ENCODE peak calls at places on chromosomes 6 and 20, in four cellular contexts. U is GM12865, V is GM23338, C is foreskin fibroblast. S is an unnamed sample.

GRCh38 chr6:39891976-39892375 is 42.3 kb downstream of the MOCS1 start:
- DNase-seq in U (no peak), V (no peak), C (peak), S (peak)

GRCh38 chr6:98986216-98986615 is 38.5 kb upstream of the FBXL4 start:
- DNase-seq in U (no peak), V (no peak), C (no peak), S (no peak)

GRCh38 chr6:165484178-165484889 is 174.9 kb upstream of the C6orf118 start:
- DNase-seq in U (peak), V (peak), C (no peak), S (no peak)

GRCh38 chr6:11833626-11834592 is 55.3 kb upstream of the ADTRP start:
- DNase-seq in U (peak), V (peak), C (no peak), S (no peak)

GRCh38 chr6:26270903-26271639 is 93.9 kb upstream of the BTN3A2 start:
- DNase-seq in U (peak), V (peak), C (peak), S (peak)

GRCh38 chr6:95431637-95432228 is 145.6 kb upstream of the MANEA start:
- DNase-seq in U (peak), V (peak), C (peak), S (peak)

GRCh38 chr6:32075781-32076494 is 33.2 kb downstream of the TNXB start:
- DNase-seq in U (no peak), V (no peak), C (no peak), S (no peak)

GRCh38 chr6:131765081-131765852 is 42.6 kb upstream of the ENPP1 start:
- DNase-seq in U (no peak), V (no peak), C (peak), S (peak)

GRCh38 chr6:34062815-34063214 is 83.1 kb downstream of the GRM4 start:
- DNase-seq in U (no peak), V (peak), C (no peak), S (no peak)

GRCh38 chr20:50798650-50799049 is 3.8 kb downstream of the BCAS4 start:
- DNase-seq in U (peak), V (no peak), C (peak), S (no peak)

GRCh38 chr6:168109171-168109570 is 30.2 kb upstream of the FRMD1 start:
- DNase-seq in U (no peak), V (no peak), C (no peak), S (no peak)

GRCh38 chr6:129516787-129517186 is 193.2 kb downstream of the ARHGAP18 start:
- DNase-seq in U (no peak), V (no peak), C (no peak), S (no peak)

GRCh38 chr20:63857751-63858392 is 3.4 kb upstream of the ABHD16B start:
- DNase-seq in U (no peak), V (no peak), C (peak), S (no peak)

GRCh38 chr20:2470051-2470431 is 548 bp downstream of the SNRPB start:
- DNase-seq in U (peak), V (peak), C (peak), S (no peak)

GRCh38 chr6:15386756-15387112 is 140.9 kb downstream of the JARID2 start:
- DNase-seq in U (no peak), V (no peak), C (peak), S (no peak)

GRCh38 chr6:36544228-36544627 is 3.1 kb downstream of the STK38 start:
- DNase-seq in U (peak), V (no peak), C (peak), S (no peak)

GRCh38 chr20:35618372-35619131 is 2.9 kb downstream of the SPAG4 start:
- DNase-seq in U (peak), V (peak), C (peak), S (no peak)

GRCh38 chr20:50693001-50693400 is 1.7 kb upstream of the RIPOR3 start:
- DNase-seq in U (no peak), V (no peak), C (peak), S (no peak)

GRCh38 chr6:53009511-53009910 is 14.4 kb upstream of the GSTA4 start:
- DNase-seq in U (no peak), V (no peak), C (no peak), S (no peak)

GRCh38 chr20:37385659-37386504 is 39.9 kb downstream of the SRC start:
- DNase-seq in U (no peak), V (no peak), C (no peak), S (no peak)

GRCh38 chr20:60210779-60211617 is 252.8 kb downstream of the CDH26 start:
- DNase-seq in U (peak), V (peak), C (peak), S (no peak)

GRCh38 chr6:74259931-74260330 is 563.9 kb downstream of the CD109 start:
- DNase-seq in U (no peak), V (no peak), C (no peak), S (no peak)

GRCh38 chr20:56187791-56188190 is 60.7 kb upstream of the MC3R start:
- DNase-seq in U (no peak), V (no peak), C (peak), S (no peak)

GRCh38 chr20:21137078-21137477 is 11.2 kb downstream of the KIZ start:
- DNase-seq in U (no peak), V (no peak), C (no peak), S (no peak)

GRCh38 chr6:127402890-127403617 is 56.1 kb downstream of the KIAA0408 start:
- DNase-seq in U (peak), V (no peak), C (peak), S (no peak)

DNA sequence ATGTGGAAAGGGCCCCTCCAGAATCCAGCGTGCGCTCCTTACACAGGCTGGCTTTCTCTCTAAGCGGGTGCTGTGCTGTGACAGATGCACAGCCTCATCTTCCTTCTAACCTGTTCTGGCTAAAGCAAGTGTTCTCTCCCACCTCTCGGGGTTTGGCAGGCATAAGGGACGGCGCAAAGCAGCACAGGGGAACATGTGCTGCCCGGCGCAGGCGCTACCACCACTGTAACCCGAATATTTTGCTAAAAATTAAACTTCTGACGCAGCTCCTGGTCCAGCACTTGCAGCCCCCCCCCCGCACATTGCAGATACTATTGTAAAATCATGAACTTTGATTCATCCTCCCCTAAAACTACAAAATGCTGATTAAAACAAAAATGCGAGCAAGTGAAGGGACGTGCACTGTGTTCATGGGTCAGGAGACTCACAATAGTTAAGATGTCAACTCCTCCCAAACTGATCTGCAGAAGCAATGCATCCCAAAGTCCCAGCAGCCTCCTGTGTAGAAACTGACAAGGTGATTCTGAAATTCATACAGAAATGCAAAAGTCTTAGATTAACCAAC is 43.0 kb downstream of the TAF4 start:
- DNase-seq in U (no peak), V (no peak), C (no peak), S (no peak)
- H3K4me3 ChIP-seq in U (no peak), V (no peak), C (no peak), S (no peak)

GRCh38 chr6:77123527-77123926 is 339.8 kb downstream of the HTR1B start:
- DNase-seq in U (no peak), V (no peak), C (no peak), S (no peak)

DNA sequence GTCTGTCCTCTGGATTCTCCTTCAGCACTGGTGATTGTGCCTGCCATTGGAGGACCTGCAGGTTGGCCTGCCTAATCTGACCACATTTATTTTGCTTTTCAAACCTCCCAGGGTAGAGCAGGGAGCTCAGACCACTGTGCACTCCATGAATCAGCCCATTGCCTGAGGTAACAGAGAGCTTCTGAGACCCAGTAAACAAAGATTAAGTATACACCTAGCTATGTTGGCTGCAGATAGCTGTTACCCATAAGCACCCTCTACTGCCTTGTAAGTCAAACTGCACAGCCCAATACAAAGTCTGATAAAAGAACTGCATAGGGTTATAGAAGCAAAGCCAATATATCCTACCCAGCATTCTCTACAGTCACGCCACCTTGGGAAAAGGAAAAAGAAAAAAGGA is 338.7 kb downstream of the HTR1B start:
- DNase-seq in U (peak), V (no peak), C (peak), S (peak)
- TF ChIP-seq CTCF in U (no peak), V (peak), C (peak), S (peak)

GRCh38 chr6:107246249-107246971 is 131.1 kb upstream of the BEND3 start:
- DNase-seq in U (no peak), V (no peak), C (no peak), S (no peak)
- H3K4me3 ChIP-seq in U (no peak), V (no peak), C (no peak), S (no peak)

GRCh38 chr6:68919537-68919936 is 284.5 kb downstream of the ADGRB3 start:
- DNase-seq in U (no peak), V (no peak), C (no peak), S (no peak)
- TF ChIP-seq CTCF in U (no peak), V (no peak), C (no peak), S (no peak)

GRCh38 chr6:159982726-159983506 is 14.0 kb downstream of the IGF2R start:
- DNase-seq in U (no peak), V (no peak), C (peak), S (no peak)

GRCh38 chr6:159981591-159982245 is 12.8 kb downstream of the IGF2R start:
- DNase-seq in U (peak), V (no peak), C (peak), S (no peak)

GRCh38 chr6:159979136-159979874 is 10.4 kb downstream of the IGF2R start:
- DNase-seq in U (peak), V (no peak), C (peak), S (no peak)

GRCh38 chr6:159980474-159980873 is 11.6 kb downstream of the IGF2R start:
- DNase-seq in U (no peak), V (no peak), C (no peak), S (no peak)

GRCh38 chr6:159981171-159981571 is 12.3 kb downstream of the IGF2R start:
- DNase-seq in U (no peak), V (no peak), C (no peak), S (no peak)
- H3K4me3 ChIP-seq in U (peak), V (no peak), C (no peak), S (no peak)

GRCh38 chr6:140052757-140053729 is 678.6 kb upstream of the CITED2 start:
- DNase-seq in U (peak), V (peak), C (peak), S (no peak)
- TF ChIP-seq CTCF in U (peak), V (peak), C (peak), S (peak)

GRCh38 chr6:138571585-138572199 is 72.4 kb upstream of the NHSL1 start:
- DNase-seq in U (no peak), V (no peak), C (peak), S (no peak)
- H3K4me3 ChIP-seq in U (no peak), V (peak), C (peak), S (peak)

GRCh38 chr6:55977959-55978358 is 102.6 kb upstream of the BMP5 start:
- DNase-seq in U (no peak), V (no peak), C (no peak), S (no peak)
- TF ChIP-seq CTCF in U (no peak), V (no peak), C (no peak), S (no peak)

S was measured in AG09309.